ENCODE peak calls at places on chromosomes 12 and 14, in seven cellular contexts. L is nephron progenitor cell, R is mucosa of descending colon, P is body of pancreas, K is Caco-2, Z is chondrocyte, Y is PC-3. U is an unnamed sample.

GRCh38 chr14:36506732-36507614 is 13.1 kb downstream of the NKX2-1 start:
- DNase-seq in L (no peak), R (no peak), P (no peak), K (no peak), Z (no peak), Y (no peak), U (no peak)

GRCh38 chr12:12870454-12870853 is 20.9 kb upstream of the GPRC5A start:
- DNase-seq in L (no peak), R (no peak), P (no peak), K (peak; percentile 86), Z (no peak), Y (peak; percentile 96), U (no peak)

GRCh38 chr14:104314251-104314941 is 176.0 kb downstream of the KIF26A start:
- DNase-seq in L (no peak), R (no peak), P (no peak), K (peak; percentile 23), Z (peak; percentile 77), Y (no peak), U (peak; percentile 10)

GRCh38 chr12:113537751-113538087 is 66.0 kb upstream of the LHX5 start:
- DNase-seq in L (no peak), R (no peak), P (no peak), K (no peak), Z (no peak), Y (peak; percentile 43), U (no peak)

GRCh38 chr14:73783107-73783727 is 68.4 kb upstream of the PTGR2 start:
- DNase-seq in L (peak; percentile 72), R (no peak), P (no peak), K (peak; percentile 71), Z (no peak), Y (no peak), U (no peak)

GRCh38 chr14:24426912-24427536 is 2.4 kb downstream of the CBLN3 start:
- DNase-seq in L (no peak), R (peak; percentile 67), P (peak; percentile 83), K (peak; percentile 88), Z (no peak), Y (no peak), U (no peak)

GRCh38 chr12:86712425-86712843 is 456.2 kb upstream of the MGAT4C start:
- DNase-seq in L (no peak), R (no peak), P (no peak), K (no peak), Z (no peak), Y (peak; percentile 98), U (no peak)

GRCh38 chr12:85835417-85835809 is 796 bp downstream of the RASSF9 start:
- DNase-seq in L (no peak), R (no peak), P (no peak), K (no peak), Z (no peak), Y (peak; percentile 25), U (no peak)

GRCh38 chr12:89709994-89710872 is 1.6 kb upstream of the ATP2B1 start:
- DNase-seq in L (peak; percentile 73), R (peak; percentile 65), P (peak; percentile 55), K (peak; percentile 59), Z (peak; percentile 91), Y (peak; percentile 26), U (peak; percentile 82)

GRCh38 chr12:66708704-66709443 is 30.0 kb upstream of the GRIP1 start:
- DNase-seq in L (no peak), R (no peak), P (no peak), K (no peak), Z (no peak), Y (peak; percentile 72), U (no peak)

GRCh38 chr12:100738086-100738485 is 56.5 kb upstream of the ANO4 start:
- DNase-seq in L (no peak), R (no peak), P (no peak), K (no peak), Z (no peak), Y (no peak), U (no peak)

GRCh38 chr12:107236824-107237467 is 143.6 kb upstream of the CRY1 start:
- DNase-seq in L (no peak), R (no peak), P (no peak), K (no peak), Z (no peak), Y (peak; percentile 89), U (no peak)

GRCh38 chr14:43483415-43483814 is 1023.7 kb downstream of the FSCB start:
- DNase-seq in L (no peak), R (no peak), P (no peak), K (no peak), Z (no peak), Y (no peak), U (no peak)

GRCh38 chr12:85280138-85280983 is at the start of gene ALX1:
- DNase-seq in L (peak; percentile 73), R (peak; percentile 16), P (no peak), K (peak; percentile 45), Z (peak; percentile 92), Y (no peak), U (peak; percentile 80)

GRCh38 chr14:77141592-77142288 is at the start of gene ZDHHC22:
- DNase-seq in L (no peak), R (no peak), P (no peak), K (no peak), Z (no peak), Y (no peak), U (peak; percentile 74)

GRCh38 chr12:94640134-94640928 is 10.0 kb downstream of the TMCC3 start:
- DNase-seq in L (no peak), R (peak; percentile 19), P (peak; percentile 63), K (no peak), Z (no peak), Y (peak; percentile 39), U (no peak)

GRCh38 chr14:63650336-63650952 is 8.8 kb upstream of the WDR89 start:
- DNase-seq in L (no peak), R (no peak), P (peak; percentile 62), K (no peak), Z (no peak), Y (no peak), U (no peak)

GRCh38 chr12:926641-927040 is 22.9 kb downstream of the RAD52 start:
- DNase-seq in L (no peak), R (no peak), P (no peak), K (no peak), Z (no peak), Y (no peak), U (no peak)

GRCh38 chr14:46747253-46747652 is 95.7 kb upstream of the RPL10L start:
- DNase-seq in L (no peak), R (no peak), P (no peak), K (no peak), Z (no peak), Y (no peak), U (no peak)

GRCh38 chr14:75229576-75229922 is 49.1 kb upstream of the FOS start:
- DNase-seq in L (no peak), R (peak; percentile 80), P (peak; percentile 45), K (no peak), Z (no peak), Y (no peak), U (no peak)

GRCh38 chr14:49512147-49512551 is 74.0 kb downstream of the RPS29 start:
- DNase-seq in L (no peak), R (no peak), P (no peak), K (no peak), Z (no peak), Y (peak; percentile 97), U (no peak)

GRCh38 chr12:18655351-18655750 is 82.5 kb downstream of the PLCZ1 start:
- DNase-seq in L (no peak), R (no peak), P (no peak), K (no peak), Z (no peak), Y (no peak), U (no peak)

GRCh38 chr12:65119063-65119462 is 2.0 kb downstream of the WIF1 start:
- DNase-seq in L (no peak), R (no peak), P (no peak), K (no peak), Z (no peak), Y (no peak), U (no peak)

GRCh38 chr12:65121956-65122469 is 908 bp upstream of the WIF1 start:
- DNase-seq in L (no peak), R (no peak), P (no peak), K (no peak), Z (peak; percentile 85), Y (no peak), U (no peak)

GRCh38 chr12:65123435-65124063 is 2.4 kb upstream of the WIF1 start:
- DNase-seq in L (peak; percentile 27), R (peak; percentile 17), P (peak; percentile 17), K (no peak), Z (no peak), Y (peak; percentile 66), U (no peak)

GRCh38 chr12:65122661-65123060 is 1.6 kb upstream of the WIF1 start:
- DNase-seq in L (peak; percentile 6), R (no peak), P (no peak), K (no peak), Z (no peak), Y (peak; percentile 31), U (no peak)

GRCh38 chr12:65121049-65121955 is at the start of gene WIF1:
- DNase-seq in L (peak; percentile 63), R (peak; percentile 14), P (peak; percentile 28), K (no peak), Z (peak; percentile 83), Y (peak; percentile 10), U (peak; percentile 54)
- TF ChIP-seq CTCF in L (peak; percentile 58), R (no peak), P (no peak), K (no peak), Z (peak; percentile 71), Y (peak; percentile 52), U (peak; percentile 79)

GRCh38 chr12:27523305-27523641 is 733 bp upstream of the PPFIBP1 start:
- DNase-seq in L (no peak), R (no peak), P (no peak), K (no peak), Z (no peak), Y (peak; percentile 16), U (no peak)

GRCh38 chr12:27525373-27525772 is 1.4 kb downstream of the PPFIBP1 start:
- DNase-seq in L (no peak), R (peak; percentile 13), P (no peak), K (no peak), Z (no peak), Y (peak; percentile 88), U (no peak)

GRCh38 chr12:27523642-27524488 is at the start of gene PPFIBP1:
- DNase-seq in L (peak; percentile 100), R (peak; percentile 100), P (peak; percentile 99), K (peak; percentile 100), Z (peak; percentile 97), Y (peak; percentile 100), U (peak; percentile 100)

GRCh38 chr12:27524489-27524835 is 456 bp downstream of the PPFIBP1 start:
- DNase-seq in L (no peak), R (no peak), P (no peak), K (no peak), Z (no peak), Y (no peak), U (no peak)

GRCh38 chr12:27524839-27525238 is 833 bp downstream of the PPFIBP1 start:
- DNase-seq in L (no peak), R (peak; percentile 57), P (no peak), K (no peak), Z (no peak), Y (peak; percentile 42), U (no peak)
- TF ChIP-seq CTCF in L (no peak), R (no peak), P (no peak), K (no peak), Z (peak; percentile 52), Y (peak; percentile 30), U (no peak)

GRCh38 chr14:52077261-52077984 is 8.6 kb upstream of the NID2 start:
- DNase-seq in L (no peak), R (no peak), P (no peak), K (no peak), Z (no peak), Y (peak; percentile 45), U (no peak)
- TF ChIP-seq CTCF in L (no peak), R (no peak), P (no peak), K (no peak), Z (peak; percentile 28), Y (peak; percentile 19), U (no peak)

GRCh38 chr14:23095196-23096108 is at the start of gene C14orf119:
- DNase-seq in L (peak; percentile 100), R (peak; percentile 100), P (peak; percentile 100), K (peak; percentile 99), Z (peak; percentile 99), Y (peak; percentile 99), U (peak; percentile 100)
- TF ChIP-seq CTCF in L (no peak), R (no peak), P (no peak), K (no peak), Z (no peak), Y (no peak), U (no peak)

U was measured in glutamatergic neuron.